ENCODE peak calls at places on chromosome 1, in seven cellular contexts. Q is Peyer's patch; F is CD4-positive, alpha-beta memory T cell; C is MM.1S; U is neural progenitor cell; K is CD4-positive, CD25-positive, alpha-beta regulatory T cell; E is lung. D is an unnamed sample.

GRCh38 chr1:230140221-230141001 is 73.4 kb downstream of the GALNT2 start:
- DNase-seq in Q (no peak), F (no peak), C (no peak), U (no peak), K (no peak), E (no peak), D (no peak)

GRCh38 chr1:59549903-59550302 is 253.0 kb downstream of the FGGY start:
- DNase-seq in Q (no peak), F (no peak), C (no peak), U (no peak), K (no peak), E (no peak), D (no peak)

GRCh38 chr1:156598731-156599432 is 2.4 kb downstream of the GPATCH4 start:
- DNase-seq in Q (no peak), F (no peak), C (no peak), U (no peak), K (no peak), E (no peak), D (no peak)

GRCh38 chr1:175152006-175152652 is 40.4 kb downstream of the KIAA0040 start:
- DNase-seq in Q (peak; percentile 67), F (peak; percentile 56), C (peak; percentile 68), U (peak; percentile 83), K (peak; percentile 66), E (peak; percentile 52), D (peak; percentile 59)

GRCh38 chr1:182309631-182310351 is 81.8 kb downstream of the GLUL start:
- DNase-seq in Q (no peak), F (no peak), C (no peak), U (peak; percentile 39), K (no peak), E (no peak), D (no peak)

GRCh38 chr1:19163261-19163660 is 46.8 kb downstream of the UBR4 start:
- DNase-seq in Q (no peak), F (no peak), C (no peak), U (no peak), K (no peak), E (no peak), D (no peak)

GRCh38 chr1:164723296-164723731 is 164.3 kb downstream of the PBX1 start:
- DNase-seq in Q (no peak), F (no peak), C (no peak), U (no peak), K (no peak), E (no peak), D (no peak)

GRCh38 chr1:162458206-162458605 is 39.4 kb upstream of the UHMK1 start:
- DNase-seq in Q (no peak), F (no peak), C (no peak), U (no peak), K (no peak), E (no peak), D (no peak)

GRCh38 chr1:211859405-211859804 is 28.8 kb upstream of the LPGAT1 start:
- DNase-seq in Q (no peak), F (no peak), C (no peak), U (no peak), K (no peak), E (no peak), D (no peak)

GRCh38 chr1:198771562-198772153 is 132.8 kb downstream of the PTPRC start:
- DNase-seq in Q (no peak), F (no peak), C (peak; percentile 24), U (peak; percentile 60), K (no peak), E (no peak), D (no peak)

GRCh38 chr1:145982010-145982723 is 14.2 kb downstream of the TXNIP start:
- DNase-seq in Q (peak; percentile 16), F (no peak), C (no peak), U (no peak), K (no peak), E (no peak), D (no peak)
- H3K4me1 ChIP-seq in Q (peaks cover 32% of the 10 kb centered on the region), F (peaks cover 98% of the 10 kb centered on the region), C (peaks cover 86% of the 10 kb centered on the region), U (peaks cover 15% of the 10 kb centered on the region), K (peaks cover 90% of the 10 kb centered on the region), E (peaks cover 22% of the 10 kb centered on the region), D (peaks cover 80% of the 10 kb centered on the region)

GRCh38 chr1:148160421-148161251 is 8.6 kb upstream of the NBPF11 start:
- DNase-seq in Q (no peak), F (no peak), C (no peak), U (no peak), K (no peak), E (no peak), D (no peak)

GRCh38 chr1:148161252-148161901 is 9.3 kb upstream of the NBPF11 start:
- DNase-seq in Q (no peak), F (no peak), C (no peak), U (no peak), K (no peak), E (no peak), D (no peak)

GRCh38 chr1:148158594-148158993 is 6.5 kb upstream of the NBPF11 start:
- DNase-seq in Q (no peak), F (no peak), C (no peak), U (no peak), K (no peak), E (no peak), D (no peak)

GRCh38 chr1:148160048-148160395 is 7.9 kb upstream of the NBPF11 start:
- DNase-seq in Q (no peak), F (no peak), C (no peak), U (no peak), K (no peak), E (no peak), D (no peak)

DNA sequence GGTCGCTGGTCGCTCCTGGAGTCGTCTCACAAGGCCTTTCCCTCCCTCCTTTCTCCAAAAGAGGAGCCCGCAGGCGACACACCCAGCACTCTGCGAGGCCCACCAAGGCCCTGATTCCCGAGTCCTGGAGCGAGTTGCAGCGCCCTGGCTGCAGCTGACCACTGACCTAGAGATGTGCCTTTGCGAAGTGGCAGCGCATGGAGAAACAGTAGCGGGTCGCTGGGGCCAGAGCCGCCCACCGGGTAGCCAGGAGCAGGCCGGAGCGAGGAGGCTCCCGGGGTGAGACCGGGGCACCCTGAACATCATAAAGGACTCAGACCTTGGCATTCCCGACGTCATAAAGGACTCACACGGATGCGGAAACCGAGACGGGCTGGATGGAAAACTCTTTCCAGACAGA is 10.3 kb upstream of the NBPF11 start:
- DNase-seq in Q (no peak), F (no peak), C (no peak), U (no peak), K (no peak), E (no peak), D (no peak)
- H3K4me3 ChIP-seq in Q (no peak overlapping the region), F (no peak overlapping the region), C (no peak overlapping the region), U (no peak overlapping the region), K (no peak overlapping the region), E (no peak overlapping the region), D (no peak overlapping the region)

GRCh38 chr1:116493484-116494350 is 77.1 kb downstream of the CD58 start:
- DNase-seq in Q (no peak), F (no peak), C (no peak), U (no peak), K (no peak), E (no peak), D (no peak)
- H3K4me1 ChIP-seq in Q (no peaks in the 10 kb centered on the region), F (no peaks in the 10 kb centered on the region), C (no peaks in the 10 kb centered on the region), U (peaks cover 22% of the 10 kb centered on the region), K (no peaks in the 10 kb centered on the region), E (peaks cover 5% of the 10 kb centered on the region), D (no peaks in the 10 kb centered on the region)

DNA sequence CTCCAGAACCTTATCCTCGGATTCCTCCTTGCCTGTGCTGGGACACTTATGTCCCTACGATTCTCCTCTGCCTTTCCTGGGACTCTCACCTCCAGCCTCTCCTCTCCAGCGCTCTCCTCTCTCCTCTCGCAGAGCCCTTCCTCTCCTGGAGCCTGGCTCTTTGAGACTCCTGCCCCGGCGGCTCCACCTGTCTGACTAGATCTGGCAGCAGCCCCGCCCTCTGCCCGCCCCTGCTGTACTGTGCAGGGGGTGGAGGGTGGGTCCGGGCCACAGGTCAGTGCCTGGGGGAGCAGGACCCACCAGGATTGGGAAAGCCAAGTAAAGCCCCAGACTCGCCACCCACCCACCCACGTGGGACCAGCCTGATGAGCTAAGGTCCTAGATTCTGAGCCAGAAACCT is 1.6 kb downstream of the ELOVL1 start:
- DNase-seq in Q (peak; percentile 26), F (no peak), C (no peak), U (peak; percentile 50), K (no peak), E (peak; percentile 74), D (no peak)
- H3K4me3 ChIP-seq in Q (peak overlapping the region; percentile 97), F (no peak overlapping the region), C (no peak overlapping the region), U (no peak overlapping the region), K (no peak overlapping the region), E (peak overlapping the region; percentile 33), D (no peak overlapping the region)

GRCh38 chr1:110870721-110871388 is 2.1 kb upstream of the CD53 start:
- DNase-seq in Q (peak; percentile 67), F (no peak), C (no peak), U (no peak), K (no peak), E (no peak), D (no peak)

GRCh38 chr1:110873856-110874255 is 908 bp downstream of the CD53 start:
- DNase-seq in Q (no peak), F (peak; percentile 3), C (peak; percentile 6), U (no peak), K (no peak), E (no peak), D (no peak)

GRCh38 chr1:110872745-110873435 is at the start of gene CD53:
- DNase-seq in Q (peak; percentile 76), F (peak; percentile 73), C (peak; percentile 40), U (no peak), K (peak; percentile 75), E (peak; percentile 39), D (peak; percentile 78)

GRCh38 chr1:110874303-110875215 is 1.6 kb downstream of the CD53 start:
- DNase-seq in Q (no peak), F (peak; percentile 38), C (peak; percentile 35), U (no peak), K (no peak), E (no peak), D (no peak)

DNA sequence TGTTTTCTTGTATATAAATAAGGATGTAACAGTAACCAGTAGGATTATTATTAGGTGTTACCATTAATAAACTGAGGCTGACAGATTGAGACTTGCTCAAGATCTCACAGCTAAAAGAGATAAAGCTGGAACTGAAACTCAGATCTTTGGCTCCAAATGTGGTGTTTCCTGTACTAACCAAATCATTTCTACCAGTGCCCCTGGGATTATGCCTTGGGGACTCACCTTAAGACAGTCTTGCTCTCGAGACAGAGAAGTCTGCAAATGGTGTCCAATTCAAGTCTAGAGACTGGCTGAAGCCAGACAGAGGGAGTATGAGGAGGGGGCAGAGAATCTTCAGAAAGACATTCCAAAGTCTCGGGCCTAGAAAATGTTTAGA is 593 bp upstream of the CD53 start:
- DNase-seq in Q (peak; percentile 41), F (no peak), C (no peak), U (no peak), K (no peak), E (no peak), D (no peak)
- H3K4me1 ChIP-seq in Q (no peaks in the 10 kb centered on the region), F (peaks cover 47% of the 10 kb centered on the region), C (peaks cover 16% of the 10 kb centered on the region), U (no peaks in the 10 kb centered on the region), K (peaks cover 43% of the 10 kb centered on the region), E (no peaks in the 10 kb centered on the region), D (peaks cover 17% of the 10 kb centered on the region)

GRCh38 chr1:89553195-89553584 is 28.6 kb downstream of the LRRC8B start:
- DNase-seq in Q (no peak), F (no peak), C (no peak), U (no peak), K (no peak), E (no peak), D (no peak)
- H3K4me3 ChIP-seq in Q (no peak overlapping the region), F (no peak overlapping the region), C (no peak overlapping the region), U (no peak overlapping the region), K (peak overlapping the region; percentile 59), E (no peak overlapping the region), D (no peak overlapping the region)